ENCODE peak calls at places on chromosome 5, in seven cellular contexts. X, O, C, N, G, Z and Q are unnamed samples.

GRCh38 chr5:69454460-69455249 is 37.9 kb upstream of the OCLN start:
- DNase-seq in X (peak; percentile 24), O (no peak), C (no peak), N (peak; percentile 23), G (peak; percentile 38), Z (no peak), Q (no peak)

GRCh38 chr5:141199359-141200235 is at the start of gene PCDHB11:
- DNase-seq in X (peak; percentile 35), O (no peak), C (no peak), N (no peak), G (no peak), Z (no peak), Q (no peak)

GRCh38 chr5:173662896-173663809 is 46.7 kb upstream of the BOD1 start:
- DNase-seq in X (no peak), O (no peak), C (no peak), N (no peak), G (no peak), Z (no peak), Q (no peak)

GRCh38 chr5:130141689-130142320 is 237.5 kb downstream of the CHSY3 start:
- DNase-seq in X (no peak), O (no peak), C (peak; percentile 26), N (no peak), G (peak; percentile 14), Z (no peak), Q (no peak)

GRCh38 chr5:72767289-72768010 is 49.0 kb upstream of the TNPO1 start:
- DNase-seq in X (no peak), O (peak; percentile 55), C (no peak), N (no peak), G (no peak), Z (no peak), Q (no peak)

GRCh38 chr5:106755789-106756188 is 914.9 kb downstream of the EFNA5 start:
- DNase-seq in X (no peak), O (no peak), C (no peak), N (no peak), G (no peak), Z (peak; percentile 19), Q (no peak)

GRCh38 chr5:64923151-64923685 is 154.5 kb downstream of the CWC27 start:
- DNase-seq in X (no peak), O (no peak), C (no peak), N (no peak), G (no peak), Z (no peak), Q (no peak)

GRCh38 chr5:23419115-23419514 is 88.3 kb upstream of the PRDM9 start:
- DNase-seq in X (no peak), O (no peak), C (no peak), N (no peak), G (no peak), Z (no peak), Q (no peak)

GRCh38 chr5:9905661-9906060 is 275.5 kb upstream of the TAS2R1 start:
- DNase-seq in X (no peak), O (no peak), C (no peak), N (no peak), G (no peak), Z (no peak), Q (no peak)

GRCh38 chr5:16791036-16791705 is 144.9 kb downstream of the MYO10 start:
- DNase-seq in X (peak; percentile 28), O (peak; percentile 51), C (peak; percentile 55), N (no peak), G (no peak), Z (no peak), Q (no peak)

GRCh38 chr5:39202594-39203290 is 16.6 kb downstream of the FYB1 start:
- DNase-seq in X (no peak), O (no peak), C (no peak), N (no peak), G (no peak), Z (no peak), Q (no peak)

GRCh38 chr5:169218176-169218575 is 82.8 kb downstream of the SLIT3 start:
- DNase-seq in X (no peak), O (no peak), C (no peak), N (peak; percentile 64), G (no peak), Z (no peak), Q (no peak)

GRCh38 chr5:51559390-51559789 is 176.1 kb downstream of the ISL1 start:
- DNase-seq in X (no peak), O (no peak), C (no peak), N (no peak), G (no peak), Z (no peak), Q (no peak)

GRCh38 chr5:180652346-180652745 is 2.9 kb upstream of the FLT4 start:
- DNase-seq in X (no peak), O (no peak), C (no peak), N (no peak), G (no peak), Z (no peak), Q (no peak)

GRCh38 chr5:135483254-135483653 is 31.1 kb upstream of the TIFAB start:
- DNase-seq in X (no peak), O (no peak), C (no peak), N (no peak), G (no peak), Z (no peak), Q (no peak)

GRCh38 chr5:135478938-135479337 is 26.8 kb upstream of the TIFAB start:
- DNase-seq in X (no peak), O (no peak), C (no peak), N (no peak), G (no peak), Z (no peak), Q (no peak)

GRCh38 chr5:135482383-135482933 is 30.3 kb upstream of the TIFAB start:
- DNase-seq in X (no peak), O (no peak), C (no peak), N (no peak), G (no peak), Z (no peak), Q (no peak)

GRCh38 chr5:135481908-135482307 is 29.8 kb upstream of the TIFAB start:
- DNase-seq in X (no peak), O (no peak), C (no peak), N (no peak), G (no peak), Z (no peak), Q (no peak)

GRCh38 chr5:135481387-135481786 is 29.2 kb upstream of the TIFAB start:
- DNase-seq in X (no peak), O (no peak), C (no peak), N (no peak), G (no peak), Z (no peak), Q (no peak)
- H3K27me3 ChIP-seq in X (no peaks in the 10 kb centered on the region), O (no peaks in the 10 kb centered on the region), C (no peaks in the 10 kb centered on the region), N (no peaks in the 10 kb centered on the region), G (peaks cover 41% of the 10 kb centered on the region), Z (no peaks in the 10 kb centered on the region), Q (peaks cover 21% of the 10 kb centered on the region)

GRCh38 chr5:139549162-139549894 is 11.8 kb upstream of the UBE2D2 start:
- DNase-seq in X (no peak), O (no peak), C (no peak), N (no peak), G (no peak), Z (peak; percentile 62), Q (no peak)

GRCh38 chr5:139543423-139543991 is 17.6 kb upstream of the UBE2D2 start:
- DNase-seq in X (peak; percentile 71), O (no peak), C (peak; percentile 44), N (peak; percentile 55), G (peak; percentile 81), Z (peak; percentile 94), Q (peak; percentile 79)
- TF ChIP-seq POLR2A in X (no peak), O (no peak), C (no peak), N (no peak), G (no peak), Z (no peak), Q (no peak)

GRCh38 chr5:956178-956761 is 52.3 kb upstream of the NKD2 start:
- DNase-seq in X (no peak), O (no peak), C (no peak), N (no peak), G (no peak), Z (peak; percentile 68), Q (no peak)
- H3K27ac ChIP-seq in X (peak overlapping the region; percentile 39), O (no peak overlapping the region), C (no peak overlapping the region), N (no peak overlapping the region), G (peak overlapping the region; percentile 64), Z (peak overlapping the region; percentile 73), Q (no peak overlapping the region)

GRCh38 chr5:159100928-159101646 is 1.4 kb upstream of the EBF1 start:
- DNase-seq in X (no peak), O (no peak), C (no peak), N (no peak), G (no peak), Z (no peak), Q (no peak)
- H3K27me3 ChIP-seq in X (no peaks in the 10 kb centered on the region), O (peaks cover 46% of the 10 kb centered on the region), C (no peaks in the 10 kb centered on the region), N (peaks cover 22% of the 10 kb centered on the region), G (peaks cover 98% of the 10 kb centered on the region), Z (peaks cover 49% of the 10 kb centered on the region), Q (peaks cover 13% of the 10 kb centered on the region)

GRCh38 chr5:151079838-151080619 is 805 bp downstream of the TNIP1 start:
- DNase-seq in X (no peak), O (peak; percentile 53), C (no peak), N (no peak), G (no peak), Z (peak; percentile 11), Q (no peak)

GRCh38 chr5:151076616-151077015 is 4.2 kb downstream of the TNIP1 start:
- DNase-seq in X (no peak), O (no peak), C (no peak), N (no peak), G (no peak), Z (peak; percentile 71), Q (no peak)

GRCh38 chr5:151078490-151079262 is 2.2 kb downstream of the TNIP1 start:
- DNase-seq in X (peak; percentile 57), O (no peak), C (no peak), N (no peak), G (peak; percentile 54), Z (peak; percentile 90), Q (no peak)

GRCh38 chr5:151075698-151076331 is 5.0 kb downstream of the TNIP1 start:
- DNase-seq in X (peak; percentile 88), O (no peak), C (no peak), N (peak; percentile 73), G (peak; percentile 64), Z (peak; percentile 68), Q (no peak)

GRCh38 chr5:151077419-151077818 is 3.4 kb downstream of the TNIP1 start:
- DNase-seq in X (no peak), O (no peak), C (no peak), N (no peak), G (no peak), Z (peak; percentile 61), Q (no peak)
- TF ChIP-seq POLR2A in X (no peak), O (no peak), C (no peak), N (no peak), G (no peak), Z (no peak), Q (no peak)

GRCh38 chr5:111697215-111697614 is 59.8 kb downstream of the NREP start:
- DNase-seq in X (no peak), O (peak; percentile 13), C (no peak), N (no peak), G (no peak), Z (no peak), Q (no peak)

GRCh38 chr5:111689576-111689975 is 67.4 kb downstream of the NREP start:
- DNase-seq in X (no peak), O (no peak), C (no peak), N (no peak), G (no peak), Z (no peak), Q (no peak)

GRCh38 chr5:111694183-111694582 is 62.8 kb downstream of the NREP start:
- DNase-seq in X (no peak), O (no peak), C (no peak), N (no peak), G (no peak), Z (no peak), Q (no peak)

GRCh38 chr5:111691508-111691907 is 65.5 kb downstream of the NREP start:
- DNase-seq in X (no peak), O (no peak), C (no peak), N (no peak), G (no peak), Z (no peak), Q (no peak)

GRCh38 chr5:111691914-111692313 is 65.1 kb downstream of the NREP start:
- DNase-seq in X (no peak), O (no peak), C (no peak), N (no peak), G (no peak), Z (no peak), Q (no peak)
- H3K27ac ChIP-seq in X (no peak overlapping the region), O (no peak overlapping the region), C (no peak overlapping the region), N (no peak overlapping the region), G (no peak overlapping the region), Z (no peak overlapping the region), Q (no peak overlapping the region)